ENCODE peak calls at places on chromosomes 1 and 21, in four cellular contexts. Y is thoracic aorta, S is stomach, D is dorsolateral prefrontal cortex. Z is an unnamed sample.
A peak's percentile ranks its signal among the peaks of the same experiment; 100 is the strongest.

GRCh38 chr1:176046926-176047325 is 160.2 kb downstream of the COP1 start:
- DNase-seq in Y (no peak), D (no peak), S (no peak), Z (no peak)

GRCh38 chr1:164602142-164602429 is 43.1 kb downstream of the PBX1 start:
- DNase-seq in Y (no peak), S (peak; percentile 86), D (no peak), Z (no peak)

GRCh38 chr1:116433283-116434257 is 60.5 kb downstream of the ATP1A1 start:
- DNase-seq in Y (no peak), S (peak; percentile 69), D (peak; percentile 94), Z (no peak)

GRCh38 chr1:32205401-32206370 is at the start of gene IQCC:
- DNase-seq in S (peak; percentile 89), D (peak; percentile 83), Y (peak; percentile 28), Z (no peak)

GRCh38 chr1:67339623-67340343 is 32.1 kb downstream of the IL12RB2 start:
- DNase-seq in S (no peak), Y (no peak), D (no peak), Z (peak; percentile 29)

GRCh38 chr21:16302851-16303282 is 573.1 kb downstream of the USP25 start:
- DNase-seq in Y (no peak), S (no peak), D (peak; percentile 58), Z (no peak)

GRCh38 chr1:107140703-107141490 is at the start of gene NTNG1:
- DNase-seq in Y (no peak), S (no peak), D (no peak), Z (no peak)

GRCh38 chr1:22841754-22842370 is 130.8 kb downstream of the LACTBL1 start:
- DNase-seq in D (peak; percentile 64), S (no peak), Y (peak; percentile 17), Z (no peak)

GRCh38 chr1:16073490-16074104 is at the start of gene FAM131C:
- DNase-seq in S (peak; percentile 52), Y (no peak), D (no peak), Z (no peak)

GRCh38 chr1:179153217-179153616 is 71.3 kb downstream of the TOR3A start:
- DNase-seq in D (no peak), Y (no peak), S (no peak), Z (no peak)

GRCh38 chr1:120178799-120179419 is 2.6 kb upstream of the SEC22B start:
- DNase-seq in Y (no peak), D (no peak), S (no peak), Z (no peak)

GRCh38 chr1:34101151-34101550 is 63.9 kb downstream of the CSMD2 start:
- DNase-seq in D (no peak), Y (no peak), S (no peak), Z (peak; percentile 37)

GRCh38 chr1:110542730-110543129 is 23.8 kb upstream of the KCNA10 start:
- DNase-seq in D (no peak), S (no peak), Y (no peak), Z (no peak)

GRCh38 chr1:79852004-79852403 is 845.5 kb upstream of the ADGRL4 start:
- DNase-seq in D (no peak), S (no peak), Y (no peak), Z (no peak)

GRCh38 chr1:242847390-242847993 is 323.0 kb upstream of the PLD5 start:
- DNase-seq in D (no peak), Y (no peak), S (no peak), Z (no peak)

GRCh38 chr1:43205671-43206070 is 33.5 kb downstream of the CFAP57 start:
- DNase-seq in S (no peak), D (no peak), Y (no peak), Z (no peak)

GRCh38 chr1:2044510-2045319 is 5.5 kb upstream of the PRKCZ start:
- DNase-seq in Y (no peak), D (peak; percentile 40), S (peak; percentile 79), Z (no peak)

GRCh38 chr1:224503161-224504118 is 68.8 kb upstream of the WDR26 start:
- DNase-seq in S (peak; percentile 97), Y (peak; percentile 78), D (peak; percentile 62), Z (peak; percentile 66)

GRCh38 chr1:119327436-119328155 is 41.0 kb upstream of the HAO2 start:
- DNase-seq in S (peak; percentile 31), D (peak; percentile 25), Y (no peak), Z (peak; percentile 5)

GRCh38 chr1:119209943-119210342 is 69.5 kb upstream of the WARS2 start:
- DNase-seq in Y (no peak), D (no peak), S (no peak), Z (no peak)

GRCh38 chr21:45257673-45258341 is 29.9 kb downstream of the POFUT2 start:
- DNase-seq in D (no peak), S (no peak), Y (no peak), Z (no peak)

GRCh38 chr1:21572141-21572540 is 62.9 kb downstream of the ALPL start:
- DNase-seq in D (no peak), S (no peak), Y (no peak), Z (no peak)

GRCh38 chr1:26696191-26696644 is 403 bp downstream of the ARID1A start:
- DNase-seq in S (no peak), D (no peak), Y (no peak), Z (no peak)

GRCh38 chr1:110672753-110673108 is 2.0 kb downstream of the KCNA3 start:
- DNase-seq in D (no peak), S (no peak), Y (no peak), Z (no peak)

GRCh38 chr1:45753248-45754037 is 3.0 kb upstream of the IPP start:
- DNase-seq in S (no peak), D (no peak), Y (no peak), Z (no peak)

GRCh38 chr1:52836035-52836434 is 6.5 kb upstream of the ZYG11A start:
- DNase-seq in Y (no peak), S (no peak), D (no peak), Z (no peak)
- TF ChIP-seq CTCF in Y (no peak), S (no peak), D (no peak), Z (no peak)

GRCh38 chr1:112508242-112509004 is at the start of gene WNT2B:
- DNase-seq in Y (no peak), S (peak; percentile 36), D (peak; percentile 26), Z (no peak)

GRCh38 chr1:112505878-112506277 is 2.9 kb upstream of the WNT2B start:
- DNase-seq in D (no peak), S (no peak), Y (no peak), Z (no peak)

GRCh38 chr1:112507896-112508241 is 896 bp upstream of the WNT2B start:
- DNase-seq in D (no peak), S (no peak), Y (no peak), Z (no peak)

GRCh38 chr1:112506731-112507130 is 2.0 kb upstream of the WNT2B start:
- DNase-seq in S (no peak), D (no peak), Y (no peak), Z (no peak)

DNA sequence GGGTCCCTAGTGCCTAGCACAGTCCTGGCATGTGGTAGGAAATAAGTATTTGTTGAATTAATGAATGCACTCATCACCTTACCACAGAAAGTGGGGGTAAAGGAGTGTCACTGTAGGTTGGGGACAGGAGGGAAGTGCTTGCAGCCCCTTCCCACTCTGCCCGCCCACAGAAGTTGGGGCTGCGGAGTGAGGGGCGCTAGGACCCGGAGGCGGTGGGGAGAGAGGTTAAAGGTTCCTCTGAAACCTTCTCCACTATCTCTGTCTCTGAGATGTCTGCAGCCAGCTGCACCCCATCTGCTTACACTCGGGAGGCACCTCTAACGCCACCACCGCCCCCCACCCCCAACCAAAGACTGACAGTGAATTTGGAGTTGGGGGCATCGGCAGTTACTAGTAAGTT is 1.4 kb upstream of the WNT2B start:
- DNase-seq in D (no peak), S (no peak), Y (no peak), Z (no peak)
- H3K27me3 ChIP-seq in D (peaks cover 4% of the 10 kb centered on the region), S (peaks cover 91% of the 10 kb centered on the region), Y (no peaks in the 10 kb centered on the region), Z (peaks cover 1% of the 10 kb centered on the region)

GRCh38 chr1:161314201-161314981 is at the start of gene SDHC:
- DNase-seq in S (peak; percentile 89), D (peak; percentile 94), Y (peak; percentile 53), Z (peak; percentile 49)
- TF ChIP-seq CTCF in S (peak; percentile 13), D (no peak), Y (no peak), Z (peak; percentile 61)

GRCh38 chr1:100183370-100183769 is 5.3 kb upstream of the LRRC39 start:
- DNase-seq in S (no peak), D (no peak), Y (no peak), Z (no peak)

GRCh38 chr1:100184536-100184935 is 6.5 kb upstream of the LRRC39 start:
- DNase-seq in D (no peak), Y (no peak), S (no peak), Z (no peak)

GRCh38 chr1:100187912-100188311 is 9.9 kb upstream of the LRRC39 start:
- DNase-seq in S (peak; percentile 59), D (no peak), Y (no peak), Z (no peak)

DNA sequence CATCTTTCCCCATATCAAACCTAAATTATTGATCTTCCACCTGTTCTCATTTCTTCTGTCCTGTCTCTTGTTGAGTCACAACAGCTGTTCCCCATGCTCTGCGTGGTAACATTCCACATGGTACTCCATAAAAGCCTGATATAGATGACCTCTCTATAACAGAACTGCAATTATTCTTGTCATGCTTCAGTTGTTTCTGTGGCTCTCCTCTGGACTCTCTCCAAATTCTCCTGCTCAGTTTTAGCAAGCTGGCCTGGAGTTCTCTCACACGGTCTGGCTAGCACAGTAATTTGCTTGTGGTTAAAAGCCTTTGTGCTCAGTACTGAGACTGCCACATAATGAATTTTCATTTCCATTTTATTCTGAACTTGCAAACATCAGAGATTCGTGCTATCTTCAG is 10.6 kb upstream of the LRRC39 start:
- DNase-seq in S (no peak), Y (no peak), D (peak; percentile 44), Z (peak; percentile 43)
- H3K27me3 ChIP-seq in S (no peaks in the 10 kb centered on the region), Y (no peaks in the 10 kb centered on the region), D (no peaks in the 10 kb centered on the region), Z (no peaks in the 10 kb centered on the region)

GRCh38 chr21:42857216-42857615 is 22.1 kb downstream of the WDR4 start:
- DNase-seq in Y (no peak), D (no peak), S (no peak), Z (no peak)
- TF ChIP-seq CTCF in Y (no peak), D (no peak), S (no peak), Z (no peak)

GRCh38 chr1:226552061-226552460 is 3.5 kb downstream of the STUM start:
- DNase-seq in D (no peak), Y (no peak), S (no peak), Z (no peak)
- H3K27me3 ChIP-seq in D (no peaks in the 10 kb centered on the region), Y (no peaks in the 10 kb centered on the region), S (peaks cover 37% of the 10 kb centered on the region), Z (peaks cover 38% of the 10 kb centered on the region)

GRCh38 chr1:68442822-68443556 is 6.8 kb downstream of the RPE65 start:
- DNase-seq in D (peak; percentile 27), S (peak; percentile 27), Y (no peak), Z (peak; percentile 2)
- TF ChIP-seq CTCF in D (peak; percentile 62), S (peak; percentile 48), Y (peak; percentile 43), Z (peak; percentile 66)

GRCh38 chr21:33025106-33025470 is 647 bp upstream of the OLIG2 start:
- DNase-seq in D (no peak), S (no peak), Y (no peak), Z (no peak)
- H3K27me3 ChIP-seq in D (peaks cover 54% of the 10 kb centered on the region), S (peaks cover 100% of the 10 kb centered on the region), Y (no peaks in the 10 kb centered on the region), Z (peaks cover 81% of the 10 kb centered on the region)

GRCh38 chr1:230860617-230861384 is 7.5 kb downstream of the C1orf198 start:
- DNase-seq in D (no peak), Y (no peak), S (no peak), Z (no peak)
- TF ChIP-seq CTCF in D (no peak), Y (no peak), S (no peak), Z (no peak)

Z was measured in BJ.